ENCODE peak calls at places on chromosomes 1 and 21, in four cellular contexts. P is IMR-90; L is naive thymus-derived CD8-positive, alpha-beta T cell; Q is SJSA1. Y is an unnamed sample.

GRCh38 chr1:41762251-41762650 is 156.5 kb downstream of the HIVEP3 start:
- DNase-seq in P (no peak), Q (no peak), L (no peak), Y (no peak)

GRCh38 chr1:218463194-218464156 is 118.3 kb downstream of the TGFB2 start:
- DNase-seq in Q (peak), P (peak), L (no peak), Y (no peak)

GRCh38 chr1:246329900-246330299 is 177.2 kb downstream of the SMYD3 start:
- DNase-seq in P (no peak), Q (no peak), L (no peak), Y (no peak)

GRCh38 chr21:37699024-37699770 is 217.1 kb downstream of the KCNJ6 start:
- DNase-seq in L (no peak), Q (no peak), P (no peak), Y (no peak)

GRCh38 chr1:92556350-92556749 is 69.6 kb upstream of the GFI1 start:
- DNase-seq in Q (no peak), L (no peak), P (no peak), Y (no peak)

GRCh38 chr1:19646771-19647319 is 2.7 kb downstream of the NBL1 start:
- DNase-seq in L (no peak), Q (no peak), P (no peak), Y (no peak)

GRCh38 chr1:177783052-177783451 is 186.8 kb downstream of the SEC16B start:
- DNase-seq in L (no peak), P (no peak), Q (no peak), Y (no peak)

GRCh38 chr1:10629091-10629815 is 154.5 kb downstream of the PEX14 start:
- DNase-seq in L (no peak), P (no peak), Q (no peak), Y (no peak)

GRCh38 chr1:84991097-84991890 is 5.6 kb downstream of the MCOLN2 start:
- DNase-seq in P (no peak), Q (no peak), L (no peak), Y (no peak)

GRCh38 chr21:35324372-35325220 is 275.5 kb upstream of the RUNX1 start:
- DNase-seq in Q (peak), L (no peak), P (peak), Y (no peak)

GRCh38 chr1:173853074-173853473 is 14.7 kb downstream of the GAS5 start:
- DNase-seq in P (peak), L (no peak), Q (peak), Y (no peak)

Y was measured in Jurkat, Clone E6-1.